ENCODE peak calls at places on chromosome 14, in eight cellular contexts. One of them, this sample, is unnamed.

GRCh38 chr14:104094709-104095425 is 9.4 kb downstream of the ASPG start:
- DNase-seq in T-cell: peak
- DNase-seq in effector CD4-positive, alpha-beta T cell: peak
- DNase-seq in activated CD4-positive, alpha-beta T cell treated with anti-CD3 and anti-CD28 coated beads, Interleukin-2, amount 50 U/mL, for 24 hours: peak
- DNase-seq in bronchial epithelial cell: peak
- DNase-seq in iPS-NIHi11: peak
- DNase-seq in stimulated activated CD4-positive, alpha-beta T cell treated with anti-CD3 and anti-CD28 coated beads, Interleukin-4, amount 100 ng/mL, for 24 hours: peak
- DNase-seq in CD8-positive, alpha-beta memory T cell: peak
- DNase-seq in this sample: peak

GRCh38 chr14:32709072-32709471 is 229.6 kb upstream of the NPAS3 start:
- DNase-seq in T-cell: no peak
- DNase-seq in effector CD4-positive, alpha-beta T cell: no peak
- DNase-seq in activated CD4-positive, alpha-beta T cell treated with anti-CD3 and anti-CD28 coated beads, Interleukin-2, amount 50 U/mL, for 24 hours: no peak
- DNase-seq in bronchial epithelial cell: peak
- DNase-seq in iPS-NIHi11: peak
- DNase-seq in stimulated activated CD4-positive, alpha-beta T cell treated with anti-CD3 and anti-CD28 coated beads, Interleukin-4, amount 100 ng/mL, for 24 hours: no peak
- DNase-seq in CD8-positive, alpha-beta memory T cell: no peak
- DNase-seq in this sample: peak

GRCh38 chr14:70018713-70019201 is 139.5 kb downstream of the SMOC1 start:
- DNase-seq in T-cell: no peak
- DNase-seq in effector CD4-positive, alpha-beta T cell: no peak
- DNase-seq in activated CD4-positive, alpha-beta T cell treated with anti-CD3 and anti-CD28 coated beads, Interleukin-2, amount 50 U/mL, for 24 hours: no peak
- DNase-seq in bronchial epithelial cell: no peak
- DNase-seq in iPS-NIHi11: no peak
- DNase-seq in stimulated activated CD4-positive, alpha-beta T cell treated with anti-CD3 and anti-CD28 coated beads, Interleukin-4, amount 100 ng/mL, for 24 hours: no peak
- DNase-seq in CD8-positive, alpha-beta memory T cell: no peak
- DNase-seq in this sample: no peak

GRCh38 chr14:71665157-71665556 is 267.1 kb upstream of the RGS6 start:
- DNase-seq in T-cell: no peak
- DNase-seq in effector CD4-positive, alpha-beta T cell: no peak
- DNase-seq in activated CD4-positive, alpha-beta T cell treated with anti-CD3 and anti-CD28 coated beads, Interleukin-2, amount 50 U/mL, for 24 hours: no peak
- DNase-seq in bronchial epithelial cell: peak
- DNase-seq in iPS-NIHi11: no peak
- DNase-seq in stimulated activated CD4-positive, alpha-beta T cell treated with anti-CD3 and anti-CD28 coated beads, Interleukin-4, amount 100 ng/mL, for 24 hours: no peak
- DNase-seq in CD8-positive, alpha-beta memory T cell: no peak
- DNase-seq in this sample: no peak

GRCh38 chr14:80933282-80933681 is 8.3 kb downstream of the CEP128 start:
- DNase-seq in T-cell: no peak
- DNase-seq in effector CD4-positive, alpha-beta T cell: no peak
- DNase-seq in activated CD4-positive, alpha-beta T cell treated with anti-CD3 and anti-CD28 coated beads, Interleukin-2, amount 50 U/mL, for 24 hours: no peak
- DNase-seq in bronchial epithelial cell: no peak
- DNase-seq in iPS-NIHi11: no peak
- DNase-seq in stimulated activated CD4-positive, alpha-beta T cell treated with anti-CD3 and anti-CD28 coated beads, Interleukin-4, amount 100 ng/mL, for 24 hours: no peak
- DNase-seq in CD8-positive, alpha-beta memory T cell: no peak
- DNase-seq in this sample: no peak

GRCh38 chr14:106378191-106378590 is 851.8 kb downstream of the TMEM121 start:
- DNase-seq in T-cell: no peak
- DNase-seq in effector CD4-positive, alpha-beta T cell: no peak
- DNase-seq in activated CD4-positive, alpha-beta T cell treated with anti-CD3 and anti-CD28 coated beads, Interleukin-2, amount 50 U/mL, for 24 hours: no peak
- DNase-seq in bronchial epithelial cell: no peak
- DNase-seq in iPS-NIHi11: no peak
- DNase-seq in stimulated activated CD4-positive, alpha-beta T cell treated with anti-CD3 and anti-CD28 coated beads, Interleukin-4, amount 100 ng/mL, for 24 hours: peak
- DNase-seq in CD8-positive, alpha-beta memory T cell: no peak
- DNase-seq in this sample: no peak

GRCh38 chr14:32560213-32560857 is 231.2 kb downstream of the AKAP6 start:
- DNase-seq in T-cell: peak
- DNase-seq in effector CD4-positive, alpha-beta T cell: no peak
- DNase-seq in activated CD4-positive, alpha-beta T cell treated with anti-CD3 and anti-CD28 coated beads, Interleukin-2, amount 50 U/mL, for 24 hours: no peak
- DNase-seq in bronchial epithelial cell: peak
- DNase-seq in iPS-NIHi11: peak
- DNase-seq in stimulated activated CD4-positive, alpha-beta T cell treated with anti-CD3 and anti-CD28 coated beads, Interleukin-4, amount 100 ng/mL, for 24 hours: peak
- DNase-seq in CD8-positive, alpha-beta memory T cell: no peak
- DNase-seq in this sample: peak

GRCh38 chr14:71163842-71164500 is 256.7 kb downstream of the PCNX1 start:
- DNase-seq in T-cell: no peak
- DNase-seq in effector CD4-positive, alpha-beta T cell: no peak
- DNase-seq in activated CD4-positive, alpha-beta T cell treated with anti-CD3 and anti-CD28 coated beads, Interleukin-2, amount 50 U/mL, for 24 hours: no peak
- DNase-seq in bronchial epithelial cell: no peak
- DNase-seq in iPS-NIHi11: no peak
- DNase-seq in stimulated activated CD4-positive, alpha-beta T cell treated with anti-CD3 and anti-CD28 coated beads, Interleukin-4, amount 100 ng/mL, for 24 hours: no peak
- DNase-seq in CD8-positive, alpha-beta memory T cell: no peak
- DNase-seq in this sample: no peak

GRCh38 chr14:21346532-21347135 is 37.2 kb downstream of the SUPT16H start:
- DNase-seq in T-cell: no peak
- DNase-seq in effector CD4-positive, alpha-beta T cell: no peak
- DNase-seq in activated CD4-positive, alpha-beta T cell treated with anti-CD3 and anti-CD28 coated beads, Interleukin-2, amount 50 U/mL, for 24 hours: no peak
- DNase-seq in bronchial epithelial cell: no peak
- DNase-seq in iPS-NIHi11: no peak
- DNase-seq in stimulated activated CD4-positive, alpha-beta T cell treated with anti-CD3 and anti-CD28 coated beads, Interleukin-4, amount 100 ng/mL, for 24 hours: no peak
- DNase-seq in CD8-positive, alpha-beta memory T cell: no peak
- DNase-seq in this sample: no peak

GRCh38 chr14:69376439-69376838 is 21.7 kb downstream of the ERH start:
- DNase-seq in T-cell: no peak
- DNase-seq in effector CD4-positive, alpha-beta T cell: no peak
- DNase-seq in activated CD4-positive, alpha-beta T cell treated with anti-CD3 and anti-CD28 coated beads, Interleukin-2, amount 50 U/mL, for 24 hours: no peak
- DNase-seq in bronchial epithelial cell: peak
- DNase-seq in iPS-NIHi11: no peak
- DNase-seq in stimulated activated CD4-positive, alpha-beta T cell treated with anti-CD3 and anti-CD28 coated beads, Interleukin-4, amount 100 ng/mL, for 24 hours: no peak
- DNase-seq in CD8-positive, alpha-beta memory T cell: no peak
- DNase-seq in this sample: no peak

GRCh38 chr14:40371011-40371410 is 938.8 kb upstream of the FBXO33 start:
- DNase-seq in T-cell: no peak
- DNase-seq in effector CD4-positive, alpha-beta T cell: no peak
- DNase-seq in activated CD4-positive, alpha-beta T cell treated with anti-CD3 and anti-CD28 coated beads, Interleukin-2, amount 50 U/mL, for 24 hours: no peak
- DNase-seq in bronchial epithelial cell: no peak
- DNase-seq in iPS-NIHi11: no peak
- DNase-seq in stimulated activated CD4-positive, alpha-beta T cell treated with anti-CD3 and anti-CD28 coated beads, Interleukin-4, amount 100 ng/mL, for 24 hours: no peak
- DNase-seq in CD8-positive, alpha-beta memory T cell: no peak
- DNase-seq in this sample: no peak

GRCh38 chr14:24162083-24162482 is 1.0 kb downstream of the IRF9 start:
- DNase-seq in T-cell: no peak
- DNase-seq in effector CD4-positive, alpha-beta T cell: no peak
- DNase-seq in activated CD4-positive, alpha-beta T cell treated with anti-CD3 and anti-CD28 coated beads, Interleukin-2, amount 50 U/mL, for 24 hours: no peak
- DNase-seq in bronchial epithelial cell: no peak
- DNase-seq in iPS-NIHi11: no peak
- DNase-seq in stimulated activated CD4-positive, alpha-beta T cell treated with anti-CD3 and anti-CD28 coated beads, Interleukin-4, amount 100 ng/mL, for 24 hours: peak
- DNase-seq in CD8-positive, alpha-beta memory T cell: no peak
- DNase-seq in this sample: no peak

GRCh38 chr14:51147183-51147582 is 52.3 kb upstream of the TRIM9 start:
- DNase-seq in T-cell: no peak
- DNase-seq in effector CD4-positive, alpha-beta T cell: no peak
- DNase-seq in activated CD4-positive, alpha-beta T cell treated with anti-CD3 and anti-CD28 coated beads, Interleukin-2, amount 50 U/mL, for 24 hours: no peak
- DNase-seq in bronchial epithelial cell: no peak
- DNase-seq in iPS-NIHi11: no peak
- DNase-seq in stimulated activated CD4-positive, alpha-beta T cell treated with anti-CD3 and anti-CD28 coated beads, Interleukin-4, amount 100 ng/mL, for 24 hours: no peak
- DNase-seq in CD8-positive, alpha-beta memory T cell: no peak
- DNase-seq in this sample: no peak

GRCh38 chr14:84445486-84445885 is 1084.5 kb upstream of the FLRT2 start:
- DNase-seq in T-cell: no peak
- DNase-seq in effector CD4-positive, alpha-beta T cell: no peak
- DNase-seq in activated CD4-positive, alpha-beta T cell treated with anti-CD3 and anti-CD28 coated beads, Interleukin-2, amount 50 U/mL, for 24 hours: no peak
- DNase-seq in bronchial epithelial cell: no peak
- DNase-seq in iPS-NIHi11: no peak
- DNase-seq in stimulated activated CD4-positive, alpha-beta T cell treated with anti-CD3 and anti-CD28 coated beads, Interleukin-4, amount 100 ng/mL, for 24 hours: no peak
- DNase-seq in CD8-positive, alpha-beta memory T cell: no peak
- DNase-seq in this sample: no peak

GRCh38 chr14:91570021-91570420 is 59.9 kb upstream of the PPP4R3A start:
- DNase-seq in T-cell: no peak
- DNase-seq in effector CD4-positive, alpha-beta T cell: no peak
- DNase-seq in activated CD4-positive, alpha-beta T cell treated with anti-CD3 and anti-CD28 coated beads, Interleukin-2, amount 50 U/mL, for 24 hours: no peak
- DNase-seq in bronchial epithelial cell: no peak
- DNase-seq in iPS-NIHi11: peak
- DNase-seq in stimulated activated CD4-positive, alpha-beta T cell treated with anti-CD3 and anti-CD28 coated beads, Interleukin-4, amount 100 ng/mL, for 24 hours: no peak
- DNase-seq in CD8-positive, alpha-beta memory T cell: no peak
- DNase-seq in this sample: no peak

GRCh38 chr14:105166571-105167302 is 1.8 kb downstream of the JAG2 start:
- DNase-seq in T-cell: no peak
- DNase-seq in effector CD4-positive, alpha-beta T cell: no peak
- DNase-seq in activated CD4-positive, alpha-beta T cell treated with anti-CD3 and anti-CD28 coated beads, Interleukin-2, amount 50 U/mL, for 24 hours: no peak
- DNase-seq in bronchial epithelial cell: peak
- DNase-seq in iPS-NIHi11: no peak
- DNase-seq in stimulated activated CD4-positive, alpha-beta T cell treated with anti-CD3 and anti-CD28 coated beads, Interleukin-4, amount 100 ng/mL, for 24 hours: no peak
- DNase-seq in CD8-positive, alpha-beta memory T cell: no peak
- DNase-seq in this sample: no peak

GRCh38 chr14:64444984-64445845 is 20.1 kb upstream of the AKAP5 start:
- DNase-seq in T-cell: no peak
- DNase-seq in effector CD4-positive, alpha-beta T cell: peak
- DNase-seq in activated CD4-positive, alpha-beta T cell treated with anti-CD3 and anti-CD28 coated beads, Interleukin-2, amount 50 U/mL, for 24 hours: peak
- DNase-seq in bronchial epithelial cell: peak
- DNase-seq in iPS-NIHi11: peak
- DNase-seq in stimulated activated CD4-positive, alpha-beta T cell treated with anti-CD3 and anti-CD28 coated beads, Interleukin-4, amount 100 ng/mL, for 24 hours: peak
- DNase-seq in CD8-positive, alpha-beta memory T cell: no peak
- DNase-seq in this sample: peak

GRCh38 chr14:31405106-31405505 is 15.2 kb downstream of the HEATR5A start:
- DNase-seq in T-cell: no peak
- DNase-seq in effector CD4-positive, alpha-beta T cell: no peak
- DNase-seq in activated CD4-positive, alpha-beta T cell treated with anti-CD3 and anti-CD28 coated beads, Interleukin-2, amount 50 U/mL, for 24 hours: no peak
- DNase-seq in bronchial epithelial cell: no peak
- DNase-seq in iPS-NIHi11: no peak
- DNase-seq in stimulated activated CD4-positive, alpha-beta T cell treated with anti-CD3 and anti-CD28 coated beads, Interleukin-4, amount 100 ng/mL, for 24 hours: no peak
- DNase-seq in CD8-positive, alpha-beta memory T cell: no peak
- DNase-seq in this sample: no peak

GRCh38 chr14:91063119-91063518 is 2.7 kb upstream of the RPS6KA5 start:
- DNase-seq in T-cell: peak
- DNase-seq in effector CD4-positive, alpha-beta T cell: peak
- DNase-seq in activated CD4-positive, alpha-beta T cell treated with anti-CD3 and anti-CD28 coated beads, Interleukin-2, amount 50 U/mL, for 24 hours: peak
- DNase-seq in bronchial epithelial cell: no peak
- DNase-seq in iPS-NIHi11: no peak
- DNase-seq in stimulated activated CD4-positive, alpha-beta T cell treated with anti-CD3 and anti-CD28 coated beads, Interleukin-4, amount 100 ng/mL, for 24 hours: peak
- DNase-seq in CD8-positive, alpha-beta memory T cell: peak
- DNase-seq in this sample: no peak

GRCh38 chr14:64734990-64735389 is 30.8 kb downstream of the PLEKHG3 start:
- DNase-seq in T-cell: no peak
- DNase-seq in effector CD4-positive, alpha-beta T cell: no peak
- DNase-seq in activated CD4-positive, alpha-beta T cell treated with anti-CD3 and anti-CD28 coated beads, Interleukin-2, amount 50 U/mL, for 24 hours: no peak
- DNase-seq in bronchial epithelial cell: no peak
- DNase-seq in iPS-NIHi11: no peak
- DNase-seq in stimulated activated CD4-positive, alpha-beta T cell treated with anti-CD3 and anti-CD28 coated beads, Interleukin-4, amount 100 ng/mL, for 24 hours: no peak
- DNase-seq in CD8-positive, alpha-beta memory T cell: no peak
- DNase-seq in this sample: no peak

This sample was measured in hepatocyte.